ENCODE peak calls at places on chromosome 22, in seven cellular contexts. A, I, Q, T, Z, K and X are unnamed samples. For H3K36me3, the result is how much of the 10 kb centered on the place peaks cover.

GRCh38 chr22:44269757-44270555 is 42.8 kb downstream of the SHISAL1 start:
- DNase-seq in A (no peak), I (no peak), Q (no peak), T (no peak), Z (peak), K (no peak), X (no peak)

GRCh38 chr22:48758905-48759875 is 1068.5 kb downstream of the BRD1 start:
- DNase-seq in A (no peak), I (no peak), Q (no peak), T (no peak), Z (no peak), K (peak), X (no peak)

GRCh38 chr22:25334091-25334490 is 114.7 kb downstream of the CRYBB2 start:
- DNase-seq in A (peak), I (no peak), Q (peak), T (peak), Z (no peak), K (no peak), X (no peak)

GRCh38 chr22:19554834-19555404 is 30.7 kb upstream of the CLDN5 start:
- DNase-seq in A (peak), I (no peak), Q (no peak), T (peak), Z (no peak), K (no peak), X (no peak)

GRCh38 chr22:47069270-47069669 is 306.8 kb downstream of the TBC1D22A start:
- DNase-seq in A (no peak), I (no peak), Q (no peak), T (no peak), Z (peak), K (no peak), X (no peak)

GRCh38 chr22:46829140-46829891 is 66.9 kb downstream of the TBC1D22A start:
- DNase-seq in A (peak), I (no peak), Q (no peak), T (no peak), Z (no peak), K (peak), X (peak)

GRCh38 chr22:44620129-44620840 is 81.7 kb upstream of the PRR5 start:
- DNase-seq in A (peak), I (no peak), Q (no peak), T (peak), Z (peak), K (no peak), X (peak)

GRCh38 chr22:31951201-31952093 is 7.1 kb downstream of the YWHAH start:
- DNase-seq in A (peak), I (no peak), Q (no peak), T (no peak), Z (peak), K (no peak), X (no peak)

GRCh38 chr22:30265851-30266444 is 703 bp downstream of the OSM start:
- DNase-seq in A (no peak), I (peak), Q (no peak), T (no peak), Z (peak), K (no peak), X (no peak)

GRCh38 chr22:24706050-24706449 is 68.5 kb downstream of the PIWIL3 start:
- DNase-seq in A (no peak), I (no peak), Q (no peak), T (peak), Z (no peak), K (no peak), X (no peak)

GRCh38 chr22:49582171-49582570 is 245.5 kb downstream of the BRD1 start:
- DNase-seq in A (no peak), I (no peak), Q (no peak), T (no peak), Z (no peak), K (no peak), X (no peak)

GRCh38 chr22:48553694-48554308 is 1273.9 kb downstream of the BRD1 start:
- DNase-seq in A (no peak), I (no peak), Q (no peak), T (no peak), Z (no peak), K (no peak), X (no peak)

GRCh38 chr22:24981066-24981465 is 28.6 kb downstream of the KIAA1671 start:
- DNase-seq in A (no peak), I (no peak), Q (no peak), T (no peak), Z (no peak), K (no peak), X (no peak)

GRCh38 chr22:47564651-47565050 is 802.2 kb downstream of the TBC1D22A start:
- DNase-seq in A (no peak), I (no peak), Q (no peak), T (no peak), Z (no peak), K (peak), X (no peak)

GRCh38 chr22:36359172-36359973 is 28.4 kb downstream of the MYH9 start:
- DNase-seq in A (no peak), I (no peak), Q (peak), T (no peak), Z (no peak), K (no peak), X (no peak)

GRCh38 chr22:19174106-19175025 is 4.2 kb downstream of the SLC25A1 start:
- DNase-seq in A (peak), I (no peak), Q (peak), T (peak), Z (peak), K (no peak), X (no peak)

GRCh38 chr22:47386812-47387510 is 624.5 kb downstream of the TBC1D22A start:
- DNase-seq in A (no peak), I (no peak), Q (no peak), T (no peak), Z (peak), K (no peak), X (no peak)

GRCh38 chr22:29901354-29901753 is 18.4 kb downstream of the MTMR3 start:
- DNase-seq in A (no peak), I (no peak), Q (no peak), T (no peak), Z (no peak), K (no peak), X (no peak)

GRCh38 chr22:17969732-17970131 is 54.6 kb downstream of the MICAL3 start:
- DNase-seq in A (peak), I (no peak), Q (no peak), T (no peak), Z (peak), K (no peak), X (no peak)

GRCh38 chr22:42052765-42053164 is 17.8 kb downstream of the NAGA start:
- DNase-seq in A (no peak), I (no peak), Q (no peak), T (no peak), Z (no peak), K (no peak), X (no peak)

GRCh38 chr22:42050641-42051040 is 20.0 kb downstream of the NAGA start:
- DNase-seq in A (no peak), I (no peak), Q (no peak), T (no peak), Z (no peak), K (no peak), X (no peak)
- TF ChIP-seq CTCF in A (no peak), I (no peak), Q (no peak), T (no peak), Z (no peak), K (no peak), X (no peak)

GRCh38 chr22:28448625-28449024 is 231.0 kb downstream of the TTC28 start:
- DNase-seq in A (no peak), I (no peak), Q (no peak), T (no peak), Z (no peak), K (no peak), X (no peak)

GRCh38 chr22:28450109-28450508 is 229.5 kb downstream of the TTC28 start:
- DNase-seq in A (no peak), I (no peak), Q (no peak), T (no peak), Z (no peak), K (no peak), X (no peak)

GRCh38 chr22:28454431-28455064 is 225.1 kb downstream of the TTC28 start:
- DNase-seq in A (no peak), I (no peak), Q (no peak), T (no peak), Z (no peak), K (no peak), X (no peak)
- H3K36me3 ChIP-seq in A (under half), I (under half), Q (under half), T (under half), Z (under half), K (under half), X (under half)

GRCh38 chr22:40463017-40463631 is 92.7 kb downstream of the SGSM3 start:
- DNase-seq in A (no peak), I (no peak), Q (peak), T (no peak), Z (peak), K (no peak), X (no peak)
- TF ChIP-seq CTCF in A (no peak), I (no peak), Q (no peak), T (no peak), Z (no peak), K (no peak), X (no peak)

DNA sequence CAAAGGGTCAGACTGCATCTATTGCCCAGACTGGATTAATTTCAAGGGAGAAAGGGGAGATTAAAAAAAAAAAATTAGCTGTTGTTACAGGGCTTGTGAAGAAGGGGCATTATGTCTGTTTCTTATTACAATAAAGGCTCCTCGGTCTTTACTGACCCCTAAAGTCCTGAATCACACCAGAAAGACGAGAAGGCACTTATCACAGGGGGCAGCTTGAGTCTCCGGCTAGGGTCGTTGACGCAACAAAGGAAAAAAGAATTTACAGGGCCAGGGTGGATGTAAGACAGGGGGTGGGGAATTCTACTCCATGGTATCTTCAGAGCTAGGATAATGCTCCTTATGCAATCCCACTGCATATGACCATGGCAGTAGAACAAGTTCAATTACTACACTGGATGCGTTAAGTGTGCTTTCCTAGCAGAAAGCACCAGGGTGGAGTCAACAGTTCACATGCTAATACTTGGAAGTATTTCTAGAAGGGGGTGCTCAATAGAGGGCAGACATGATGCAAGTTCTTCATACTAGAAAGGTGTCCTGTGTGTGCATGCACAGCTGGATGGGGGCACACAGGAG is 16.5 kb downstream of the DDX17 start:
- DNase-seq in A (no peak), I (no peak), Q (no peak), T (no peak), Z (no peak), K (no peak), X (no peak)
- H3K36me3 ChIP-seq in A (half or more), I (under half), Q (under half), T (half or more), Z (half or more), K (under half), X (under half)

GRCh38 chr22:27990879-27991278 is 71.8 kb upstream of the PITPNB start:
- DNase-seq in A (peak), I (no peak), Q (no peak), T (peak), Z (no peak), K (no peak), X (no peak)
- TF ChIP-seq CTCF in A (peak), I (peak), Q (peak), T (peak), Z (peak), K (no peak), X (no peak)

DNA sequence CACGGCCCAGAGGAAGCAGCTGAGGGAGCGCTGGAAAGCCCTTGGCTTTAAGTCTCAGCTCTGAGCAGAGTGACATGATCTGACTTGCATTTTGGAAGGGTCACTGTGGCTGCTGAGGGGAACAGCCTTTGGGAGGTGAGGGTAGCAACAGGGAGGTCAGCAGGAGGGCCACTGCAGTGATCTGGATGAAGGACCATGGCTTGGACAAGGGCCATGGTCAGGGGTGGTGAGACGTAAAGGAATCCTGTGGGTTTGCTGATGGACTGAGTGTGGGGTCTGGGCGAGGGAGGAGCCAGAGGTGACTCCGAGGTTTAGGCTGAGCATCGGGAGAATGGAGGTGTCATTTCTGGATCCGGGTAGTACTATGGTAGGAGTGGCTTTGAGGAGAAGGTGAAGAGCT is 33.3 kb downstream of the SGSM3 start:
- DNase-seq in A (no peak), I (no peak), Q (no peak), T (no peak), Z (no peak), K (no peak), X (no peak)
- H3K36me3 ChIP-seq in A (under half), I (under half), Q (under half), T (under half), Z (half or more), K (under half), X (under half)